ENCODE peak calls at places on chromosomes 13 and 19, in nine cellular contexts. H, U, K, I, G, D, E, C and J are unnamed samples.

GRCh38 chr19:35744335-35744687 is 907 bp downstream of the U2AF1L4 start:
- DNase-seq in H (no peak), U (no peak), K (no peak), I (no peak), G (no peak), D (no peak), E (no peak), C (no peak), J (no peak)

GRCh38 chr19:2507109-2507508 is 31.2 kb downstream of the GADD45B start:
- DNase-seq in H (no peak), U (no peak), K (no peak), I (peak; percentile 57), G (peak; percentile 27), D (peak; percentile 74), E (peak; percentile 29), C (peak; percentile 45), J (no peak)

GRCh38 chr19:48933382-48933932 is at the start of gene DHDH:
- DNase-seq in H (peak; percentile 87), U (peak; percentile 90), K (peak; percentile 71), I (peak; percentile 30), G (peak; percentile 85), D (peak; percentile 88), E (peak; percentile 71), C (peak; percentile 95), J (no peak)

GRCh38 chr19:7624810-7625209 is 4.5 kb downstream of the XAB2 start:
- DNase-seq in H (no peak), U (no peak), K (no peak), I (no peak), G (no peak), D (no peak), E (no peak), C (no peak), J (no peak)

GRCh38 chr13:102394158-102395053 is 7.4 kb downstream of the FGF14 start:
- DNase-seq in H (peak; percentile 81), U (peak; percentile 98), K (peak; percentile 91), I (peak; percentile 78), G (peak; percentile 85), D (peak; percentile 91), E (peak; percentile 85), C (peak; percentile 83), J (peak; percentile 90)

GRCh38 chr13:106373989-106374572 is 161.4 kb downstream of the EFNB2 start:
- DNase-seq in H (no peak), U (no peak), K (no peak), I (peak; percentile 80), G (no peak), D (no peak), E (peak; percentile 21), C (no peak), J (no peak)

GRCh38 chr13:37735293-37735692 is 134.3 kb downstream of the TRPC4 start:
- DNase-seq in H (no peak), U (no peak), K (no peak), I (no peak), G (no peak), D (no peak), E (no peak), C (no peak), J (no peak)

GRCh38 chr19:4693078-4693350 is 22.9 kb upstream of the MYDGF start:
- DNase-seq in H (no peak), U (no peak), K (no peak), I (no peak), G (no peak), D (no peak), E (no peak), C (no peak), J (no peak)

GRCh38 chr13:33927315-33927714 is 109.4 kb downstream of the RFC3 start:
- DNase-seq in H (peak; percentile 4), U (no peak), K (no peak), I (peak; percentile 76), G (no peak), D (no peak), E (peak; percentile 44), C (no peak), J (no peak)

GRCh38 chr19:17235618-17236413 is 9.8 kb downstream of the OCEL1 start:
- DNase-seq in H (peak; percentile 51), U (peak; percentile 92), K (peak; percentile 73), I (peak; percentile 65), G (peak; percentile 53), D (peak; percentile 75), E (peak; percentile 79), C (peak; percentile 89), J (peak; percentile 42)

GRCh38 chr13:84360843-84361242 is 478.6 kb upstream of the SLITRK1 start:
- DNase-seq in H (no peak), U (no peak), K (no peak), I (no peak), G (no peak), D (no peak), E (no peak), C (no peak), J (no peak)

GRCh38 chr19:6216996-6217751 is 62.6 kb downstream of the MLLT1 start:
- DNase-seq in H (no peak), U (no peak), K (no peak), I (peak; percentile 24), G (no peak), D (no peak), E (no peak), C (peak; percentile 79), J (no peak)

GRCh38 chr19:3771033-3771905 is 759 bp downstream of the RAX2 start:
- DNase-seq in H (no peak), U (no peak), K (no peak), I (no peak), G (no peak), D (no peak), E (no peak), C (no peak), J (no peak)

GRCh38 chr13:113252516-113252915 is 43.1 kb downstream of the CUL4A start:
- DNase-seq in H (no peak), U (peak; percentile 51), K (no peak), I (no peak), G (no peak), D (no peak), E (no peak), C (no peak), J (no peak)

GRCh38 chr19:30170081-30170480 is 202.1 kb upstream of the ZNF536 start:
- DNase-seq in H (no peak), U (no peak), K (no peak), I (no peak), G (no peak), D (no peak), E (no peak), C (no peak), J (no peak)

GRCh38 chr13:30143671-30144400 is 163.5 kb downstream of the KATNAL1 start:
- DNase-seq in H (peak; percentile 15), U (no peak), K (no peak), I (peak; percentile 74), G (no peak), D (no peak), E (peak; percentile 63), C (no peak), J (no peak)

GRCh38 chr13:95411641-95412040 is 110.4 kb upstream of the ABCC4 start:
- DNase-seq in H (no peak), U (no peak), K (no peak), I (no peak), G (no peak), D (no peak), E (peak; percentile 8), C (no peak), J (no peak)

GRCh38 chr19:38537071-38537847 is 80.5 kb downstream of the MAP4K1 start:
- DNase-seq in H (no peak), U (no peak), K (no peak), I (no peak), G (no peak), D (no peak), E (no peak), C (no peak), J (no peak)

GRCh38 chr13:76711515-76712182 is 174.6 kb downstream of the KCTD12 start:
- DNase-seq in H (peak; percentile 72), U (no peak), K (no peak), I (peak; percentile 99), G (no peak), D (no peak), E (peak; percentile 81), C (no peak), J (no peak)

GRCh38 chr13:51158923-51159322 is 47.8 kb upstream of the C13orf42 start:
- DNase-seq in H (no peak), U (no peak), K (no peak), I (peak; percentile 52), G (no peak), D (no peak), E (no peak), C (no peak), J (peak; percentile 17)

GRCh38 chr19:17475541-17476115 is 5.3 kb downstream of the SLC27A1 start:
- DNase-seq in H (no peak), U (no peak), K (no peak), I (peak; percentile 37), G (no peak), D (no peak), E (peak; percentile 52), C (no peak), J (peak; percentile 94)

GRCh38 chr13:80590551-80590950 is 249.6 kb upstream of the SPRY2 start:
- DNase-seq in H (no peak), U (no peak), K (no peak), I (no peak), G (no peak), D (no peak), E (no peak), C (no peak), J (no peak)

GRCh38 chr19:38803543-38803942 is 9.2 kb downstream of the LGALS4 start:
- DNase-seq in H (no peak), U (peak; percentile 48), K (no peak), I (no peak), G (no peak), D (no peak), E (no peak), C (no peak), J (no peak)

GRCh38 chr13:109818136-109818535 is 31.8 kb upstream of the IRS2 start:
- DNase-seq in H (no peak), U (no peak), K (no peak), I (no peak), G (no peak), D (no peak), E (no peak), C (no peak), J (no peak)

GRCh38 chr13:112835796-112836195 is 133.2 kb upstream of the MCF2L start:
- DNase-seq in H (no peak), U (peak; percentile 73), K (no peak), I (no peak), G (no peak), D (no peak), E (no peak), C (no peak), J (no peak)

GRCh38 chr13:40485611-40486517 is 180.6 kb downstream of the FOXO1 start:
- DNase-seq in H (no peak), U (no peak), K (peak; percentile 28), I (no peak), G (peak; percentile 66), D (no peak), E (no peak), C (no peak), J (no peak)

GRCh38 chr13:33145667-33146066 is 129.4 kb downstream of the KL start:
- DNase-seq in H (no peak), U (no peak), K (no peak), I (no peak), G (no peak), D (no peak), E (no peak), C (no peak), J (no peak)

GRCh38 chr19:51327066-51327985 is 14.6 kb downstream of the VSIG10L start:
- DNase-seq in H (peak; percentile 75), U (peak; percentile 85), K (peak; percentile 83), I (peak; percentile 28), G (peak; percentile 25), D (no peak), E (peak; percentile 12), C (peak; percentile 86), J (no peak)

GRCh38 chr13:77896536-77896935 is 22.1 kb downstream of the EDNRB start:
- DNase-seq in H (no peak), U (no peak), K (no peak), I (peak; percentile 88), G (no peak), D (no peak), E (no peak), C (no peak), J (no peak)

GRCh38 chr13:73851104-73851503 is 283.1 kb downstream of the KLF12 start:
- DNase-seq in H (no peak), U (no peak), K (no peak), I (no peak), G (no peak), D (no peak), E (no peak), C (no peak), J (no peak)

GRCh38 chr13:111318396-111318795 is 2.0 kb upstream of the TEX29 start:
- DNase-seq in H (no peak), U (no peak), K (no peak), I (no peak), G (no peak), D (no peak), E (no peak), C (no peak), J (no peak)